ENCODE peak calls at places on chromosome 10, in seven cellular contexts. K is H9, U is IMR-90, J is mesenchymal stem cell, H is neuronal stem cell, Z is H1, M is trophoblast cell. D is an unnamed sample.

GRCh38 chr10:131649609-131650008 is 251.2 kb upstream of the PPP2R2D start:
- DNase-seq in K (no peak), U (no peak), J (no peak), H (no peak), Z (no peak), M (no peak), D (no peak)

GRCh38 chr10:88107698-88108097 is 244.3 kb downstream of the PTEN start:
- DNase-seq in K (no peak), U (no peak), J (no peak), H (no peak), Z (no peak), M (no peak), D (no peak)

GRCh38 chr10:50592961-50593418 is 30.8 kb downstream of the SGMS1 start:
- DNase-seq in K (no peak), U (peak), J (no peak), H (no peak), Z (no peak), M (no peak), D (no peak)

GRCh38 chr10:101721806-101722205 is 26.8 kb upstream of the FBXW4 start:
- DNase-seq in K (no peak), U (no peak), J (no peak), H (no peak), Z (no peak), M (peak), D (peak)

GRCh38 chr10:62990126-62990525 is 143.0 kb upstream of the NRBF2 start:
- DNase-seq in K (no peak), U (no peak), J (no peak), H (no peak), Z (no peak), M (no peak), D (no peak)

GRCh38 chr10:61188691-61189090 is 244.7 kb upstream of the RHOBTB1 start:
- DNase-seq in K (no peak), U (no peak), J (no peak), H (no peak), Z (no peak), M (no peak), D (peak)

GRCh38 chr10:5945561-5946418 is 31.6 kb downstream of the IL15RA start:
- DNase-seq in K (no peak), U (peak), J (peak), H (no peak), Z (no peak), M (no peak), D (peak)

GRCh38 chr10:117166420-117167345 is 28.6 kb upstream of the VAX1 start:
- DNase-seq in K (peak), U (no peak), J (no peak), H (no peak), Z (no peak), M (no peak), D (no peak)

GRCh38 chr10:97479939-97480338 is 18.3 kb downstream of the MMS19 start:
- DNase-seq in K (peak), U (no peak), J (no peak), H (peak), Z (peak), M (no peak), D (peak)

GRCh38 chr10:123678376-123678775 is 12.2 kb downstream of the GPR26 start:
- DNase-seq in K (peak), U (no peak), J (no peak), H (no peak), Z (no peak), M (no peak), D (peak)

GRCh38 chr10:11023554-11023953 is 5.9 kb downstream of the CELF2 start:
- DNase-seq in K (no peak), U (no peak), J (no peak), H (no peak), Z (no peak), M (no peak), D (no peak)

GRCh38 chr10:21021843-21022594 is 124.9 kb upstream of the NEBL start:
- DNase-seq in K (peak), U (no peak), J (no peak), H (no peak), Z (no peak), M (no peak), D (peak)

GRCh38 chr10:59582779-59583178 is 126.9 kb downstream of the SLC16A9 start:
- DNase-seq in K (no peak), U (no peak), J (no peak), H (no peak), Z (no peak), M (no peak), D (no peak)

GRCh38 chr10:103153765-103154197 is 39.3 kb downstream of the NT5C2 start:
- DNase-seq in K (no peak), U (peak), J (peak), H (no peak), Z (no peak), M (no peak), D (peak)

GRCh38 chr10:69327463-69328345 is 49.4 kb downstream of the HK1 start:
- DNase-seq in K (no peak), U (peak), J (peak), H (no peak), Z (no peak), M (peak), D (no peak)

GRCh38 chr10:29689001-29689400 is 54.2 kb upstream of the SVIL start:
- DNase-seq in K (no peak), U (peak), J (peak), H (no peak), Z (no peak), M (no peak), D (no peak)

GRCh38 chr10:60943372-60944158 is 420 bp downstream of the RHOBTB1 start:
- DNase-seq in K (peak), U (peak), J (peak), H (peak), Z (peak), M (no peak), D (peak)

GRCh38 chr10:7972367-7972766 is 82.1 kb upstream of the GATA3 start:
- DNase-seq in K (no peak), U (no peak), J (no peak), H (no peak), Z (no peak), M (no peak), D (no peak)

GRCh38 chr10:26440091-26440445 is 1.9 kb downstream of the APBB1IP start:
- DNase-seq in K (no peak), U (no peak), J (no peak), H (no peak), Z (no peak), M (no peak), D (no peak)

GRCh38 chr10:78756604-78757442 is 311.9 kb upstream of the ZMIZ1 start:
- DNase-seq in K (no peak), U (peak), J (peak), H (no peak), Z (no peak), M (peak), D (peak)

GRCh38 chr10:75597691-75598455 is 166.4 kb downstream of the LRMDA start:
- DNase-seq in K (no peak), U (no peak), J (no peak), H (no peak), Z (no peak), M (no peak), D (no peak)

GRCh38 chr10:118592675-118593330 is 2.6 kb downstream of the PRLHR start:
- DNase-seq in K (no peak), U (no peak), J (no peak), H (no peak), Z (no peak), M (no peak), D (no peak)

GRCh38 chr10:5447611-5448071 is 35.3 kb downstream of the NET1 start:
- DNase-seq in K (no peak), U (peak), J (no peak), H (no peak), Z (no peak), M (peak), D (peak)

GRCh38 chr10:101615760-101616116 is 27.6 kb downstream of the DPCD start:
- DNase-seq in K (no peak), U (no peak), J (no peak), H (no peak), Z (no peak), M (no peak), D (no peak)

GRCh38 chr10:14787938-14788337 is 13.2 kb upstream of the FAM107B start:
- DNase-seq in K (no peak), U (no peak), J (peak), H (no peak), Z (no peak), M (no peak), D (peak)

GRCh38 chr10:119384127-119384526 is 158.4 kb downstream of the RGS10 start:
- DNase-seq in K (no peak), U (no peak), J (no peak), H (no peak), Z (no peak), M (no peak), D (no peak)

GRCh38 chr10:91159254-91159783 is 61.1 kb upstream of the PCGF5 start:
- DNase-seq in K (no peak), U (no peak), J (no peak), H (no peak), Z (no peak), M (no peak), D (no peak)

GRCh38 chr10:74231375-74231774 is 80.4 kb downstream of the ADK start:
- DNase-seq in K (no peak), U (peak), J (peak), H (no peak), Z (no peak), M (peak), D (no peak)

GRCh38 chr10:63042256-63042655 is 90.9 kb upstream of the NRBF2 start:
- DNase-seq in K (no peak), U (no peak), J (no peak), H (no peak), Z (no peak), M (no peak), D (peak)

DNA sequence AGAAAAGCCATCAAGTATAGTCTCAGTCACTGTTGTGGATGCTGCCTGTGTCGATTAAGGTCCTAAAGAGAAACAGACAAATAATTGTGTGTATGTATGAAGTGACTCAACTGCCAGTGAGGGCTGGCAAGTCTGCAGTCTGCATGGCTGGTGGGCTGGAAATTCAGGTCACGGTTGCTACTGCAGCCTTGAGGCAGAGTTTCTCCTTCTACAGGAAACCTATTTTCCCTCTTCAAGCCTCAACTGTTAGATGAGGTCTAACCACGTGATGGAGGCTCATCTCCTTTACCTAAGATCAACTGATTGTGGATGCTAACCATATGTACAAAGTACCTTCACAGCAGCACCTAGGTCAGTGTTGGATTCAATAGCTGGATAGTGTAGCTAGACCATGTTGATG is 29.9 kb downstream of the MBL2 start:
- DNase-seq in K (no peak), U (no peak), J (no peak), H (no peak), Z (no peak), M (no peak), D (no peak)
- H2BK5ac ChIP-seq in K (no peak), U (no peak), J (no peak), H (no peak), Z (no peak), M (no peak), D (no peak)

GRCh38 chr10:84077728-84078127 is 61.6 kb upstream of the GHITM start:
- DNase-seq in K (no peak), U (no peak), J (no peak), H (no peak), Z (no peak), M (no peak), D (no peak)
- H3K4me2 ChIP-seq in K (no peak), U (no peak), J (no peak), H (no peak), Z (no peak), M (no peak), D (no peak)

GRCh38 chr10:754914-755313 is 65.4 kb upstream of the DIP2C start:
- DNase-seq in K (no peak), U (no peak), J (no peak), H (no peak), Z (no peak), M (no peak), D (no peak)

GRCh38 chr10:760622-761021 is 71.2 kb upstream of the DIP2C start:
- DNase-seq in K (no peak), U (no peak), J (no peak), H (no peak), Z (no peak), M (no peak), D (no peak)

GRCh38 chr10:761376-761775 is 71.9 kb upstream of the DIP2C start:
- DNase-seq in K (no peak), U (no peak), J (no peak), H (no peak), Z (no peak), M (no peak), D (no peak)

GRCh38 chr10:759898-760477 is 70.5 kb upstream of the DIP2C start:
- DNase-seq in K (no peak), U (no peak), J (no peak), H (no peak), Z (no peak), M (no peak), D (no peak)
- H2BK5ac ChIP-seq in K (no peak), U (no peak), J (no peak), H (peak), Z (no peak), M (no peak), D (no peak)

DNA sequence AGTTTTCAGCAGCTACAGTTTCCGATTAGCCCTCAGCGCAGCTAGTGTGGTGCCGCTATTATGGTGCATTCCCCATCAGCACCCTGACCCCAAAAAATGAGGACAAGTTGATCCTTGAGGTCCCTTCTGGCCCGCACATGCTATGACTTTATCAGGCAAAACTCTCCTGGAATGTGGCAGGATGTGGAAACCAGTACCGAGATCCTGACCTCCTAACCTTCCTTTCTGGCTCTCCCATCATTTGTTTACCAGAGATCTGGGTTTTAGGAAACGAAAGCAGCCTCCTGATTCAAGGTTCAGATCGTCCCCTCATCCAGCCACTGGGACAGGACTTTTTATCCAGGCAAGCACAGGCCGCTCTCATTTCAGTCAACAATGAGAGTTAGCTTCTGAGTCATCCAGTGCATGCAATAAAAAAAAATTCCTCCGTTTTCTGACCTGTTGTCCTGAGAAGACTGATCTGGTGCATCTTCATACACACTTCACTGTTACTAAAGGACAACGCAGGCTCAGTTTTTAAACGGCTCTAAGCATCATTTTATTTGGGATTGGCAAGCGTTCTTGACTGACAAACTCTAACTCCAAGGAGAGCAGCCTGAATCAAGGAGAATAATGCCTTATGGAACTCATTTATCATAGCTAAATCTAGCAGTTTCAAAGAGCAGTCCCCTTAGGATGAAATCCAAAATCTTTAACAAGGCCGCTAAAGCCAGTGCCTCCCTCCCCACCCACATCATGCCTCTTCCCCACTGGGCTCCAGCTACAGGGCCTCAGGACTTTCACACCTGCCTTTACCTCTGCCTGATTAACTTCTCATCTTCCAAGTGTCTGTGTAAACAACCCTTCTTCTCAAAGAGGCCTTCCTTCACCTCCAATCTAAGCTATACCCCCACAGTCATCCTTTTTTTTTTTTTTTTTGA is 17.1 kb downstream of the PDLIM1 start:
- DNase-seq in K (no peak), U (peak), J (peak), H (no peak), Z (no peak), M (no peak), D (peak)
- H3K4me2 ChIP-seq in K (no peak), U (peak), J (peak), H (no peak), Z (no peak), M (peak), D (no peak)